ENCODE peak calls at places on chromosomes 12 and 14, in five cellular contexts. P, M, E, T and U are unnamed samples.

GRCh38 chr12:100267603-100268281 is 765 bp downstream of the SCYL2 start:
- DNase-seq in P (peak), M (peak), E (no peak), T (peak), U (no peak)

GRCh38 chr14:23154876-23155587 is 28.4 kb downstream of the SLC7A8 start:
- DNase-seq in P (no peak), M (peak), E (peak), T (peak), U (peak)

GRCh38 chr12:62194616-62195015 is 65.6 kb upstream of the USP15 start:
- DNase-seq in P (no peak), M (no peak), E (no peak), T (no peak), U (no peak)

GRCh38 chr12:88624911-88625310 is 44.6 kb upstream of the KITLG start:
- DNase-seq in P (no peak), M (no peak), E (no peak), T (peak), U (no peak)

GRCh38 chr14:75452900-75453816 is 25.3 kb downstream of the JDP2 start:
- DNase-seq in P (no peak), M (peak), E (peak), T (peak), U (peak)

GRCh38 chr12:88633312-88633711 is 53.0 kb upstream of the KITLG start:
- DNase-seq in P (no peak), M (no peak), E (no peak), T (peak), U (no peak)

GRCh38 chr14:99595034-99595433 is 9.0 kb downstream of the CCDC85C start:
- DNase-seq in P (peak), M (no peak), E (no peak), T (no peak), U (no peak)

GRCh38 chr12:3261782-3262359 is 184.7 kb downstream of the TSPAN9 start:
- DNase-seq in P (no peak), M (no peak), E (no peak), T (no peak), U (no peak)

GRCh38 chr14:92603309-92604257 is 90.0 kb downstream of the RIN3 start:
- DNase-seq in P (no peak), M (peak), E (peak), T (peak), U (no peak)

GRCh38 chr12:46380881-46381280 is 8.3 kb upstream of the SLC38A2 start:
- DNase-seq in P (no peak), M (no peak), E (no peak), T (no peak), U (no peak)

GRCh38 chr12:46384451-46385301 is 12.1 kb upstream of the SLC38A2 start:
- DNase-seq in P (no peak), M (no peak), E (no peak), T (no peak), U (no peak)

GRCh38 chr12:46382425-46382973 is 9.9 kb upstream of the SLC38A2 start:
- DNase-seq in P (no peak), M (no peak), E (no peak), T (peak), U (no peak)

GRCh38 chr12:46383654-46384450 is 11.3 kb upstream of the SLC38A2 start:
- DNase-seq in P (peak), M (peak), E (peak), T (peak), U (peak)

DNA sequence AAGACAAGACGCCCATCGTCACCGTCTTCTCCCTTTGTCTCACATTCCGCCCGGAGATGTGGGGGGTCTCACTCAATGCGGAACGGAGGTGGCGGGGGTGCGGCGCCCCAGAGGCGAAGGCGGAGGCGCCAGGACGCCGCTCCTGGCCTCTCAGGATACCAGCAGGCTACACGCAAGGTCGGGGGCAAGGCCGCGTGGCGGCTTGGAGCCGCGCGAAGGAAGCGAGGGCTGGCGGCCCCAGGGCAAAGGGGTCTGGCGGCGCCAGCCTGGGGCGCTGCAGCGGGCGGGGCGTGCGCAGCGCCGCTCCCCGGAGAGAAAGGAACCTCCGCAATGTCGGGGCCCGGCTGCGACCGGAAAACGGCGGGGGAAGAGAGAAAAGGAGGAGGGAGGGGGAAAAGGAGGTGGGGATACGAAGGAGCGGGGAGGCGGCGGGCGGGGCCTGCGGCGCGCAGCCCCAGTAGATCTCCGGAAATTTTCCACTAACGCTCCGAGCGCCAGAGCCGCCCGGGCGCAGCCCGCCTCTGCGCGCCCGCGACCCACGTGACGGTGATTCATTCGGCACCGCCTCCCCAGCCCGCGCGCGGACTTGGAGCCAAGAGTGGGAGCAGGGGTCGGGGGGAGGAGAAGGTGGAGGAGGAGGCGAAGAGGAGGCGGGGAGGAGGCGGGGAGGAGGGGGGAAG is 10.5 kb upstream of the SLC38A2 start:
- DNase-seq in P (peak), M (peak), E (peak), T (peak), U (peak)
- TF ChIP-seq CTCF in P (peak), M (no peak), E (peak), T (no peak), U (no peak)

DNA sequence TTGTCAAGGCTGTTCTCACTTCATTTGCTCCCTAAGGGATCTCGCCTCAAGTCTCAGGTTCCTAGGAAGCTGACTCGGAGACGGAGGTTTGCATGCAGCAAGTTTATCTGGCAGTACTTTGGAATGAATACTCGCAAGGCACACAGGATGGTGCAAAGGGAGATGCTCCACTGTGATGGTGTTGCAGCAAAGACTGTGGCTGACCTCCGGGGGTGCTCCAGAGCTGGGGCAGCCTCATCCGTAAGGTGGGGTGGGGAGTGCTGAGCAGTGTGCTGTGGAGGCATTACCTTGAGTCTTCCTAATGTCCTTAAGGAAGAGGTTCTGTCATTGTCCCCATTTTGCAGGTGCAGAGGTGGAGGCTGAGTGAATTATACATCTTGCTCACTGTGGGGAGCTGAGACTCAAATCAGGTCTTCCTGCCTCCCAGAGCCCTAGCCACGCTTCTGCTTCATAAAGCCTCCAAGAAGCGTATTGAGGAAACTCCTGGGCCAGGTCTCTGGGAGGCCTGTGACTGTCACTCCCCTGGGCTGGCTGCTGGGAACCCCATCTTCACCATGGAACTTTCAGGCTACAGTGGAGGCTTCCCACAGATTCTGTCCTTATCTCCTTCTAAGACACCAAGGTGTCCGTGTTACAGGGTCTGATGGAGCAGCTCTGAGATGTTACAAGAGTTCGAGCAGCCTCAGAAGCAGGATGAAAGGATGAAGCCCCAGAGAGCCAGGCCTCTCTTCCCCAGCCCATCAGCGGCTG is 39.5 kb downstream of the GALNT16 start:
- DNase-seq in P (no peak), M (no peak), E (no peak), T (no peak), U (no peak)
- TF ChIP-seq CTCF in P (no peak), M (peak), E (peak), T (peak), U (peak)

DNA sequence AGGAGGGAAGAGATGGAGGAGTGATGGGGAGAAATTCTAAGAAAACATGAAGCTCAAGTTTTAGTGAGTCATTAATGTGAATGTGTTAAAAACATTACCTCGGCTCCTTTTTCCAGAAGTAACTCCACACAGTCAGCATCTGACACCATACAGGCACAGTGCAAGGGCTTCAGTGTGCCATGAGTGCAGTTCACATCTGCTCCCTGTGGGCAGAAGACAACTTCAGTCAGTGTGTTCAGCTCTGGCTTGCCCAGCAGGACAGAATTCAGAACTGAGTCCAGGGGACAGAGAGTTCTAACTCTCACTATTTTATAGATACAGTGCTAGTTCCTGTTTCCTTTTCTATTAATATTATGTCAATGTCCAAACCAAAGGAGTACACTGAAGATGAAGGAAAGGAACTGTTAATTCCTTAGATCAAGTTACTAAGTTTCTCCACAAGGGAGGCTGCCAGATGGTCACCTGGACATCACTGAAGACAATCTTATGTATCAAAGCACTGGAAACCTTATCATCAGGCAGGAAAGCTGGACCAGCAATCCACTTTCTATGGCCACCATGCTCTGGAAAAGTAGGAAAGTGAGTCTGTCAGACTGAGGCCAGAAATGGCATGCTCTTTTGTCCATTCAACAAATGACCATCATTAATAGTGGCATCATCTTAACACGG is 6.1 kb downstream of the ASB8 start:
- DNase-seq in P (no peak), M (no peak), E (no peak), T (no peak), U (no peak)
- TF ChIP-seq CTCF in P (no peak), M (no peak), E (no peak), T (no peak), U (no peak)

GRCh38 chr14:52531481-52531880 is 20.8 kb downstream of the TXNDC16 start:
- DNase-seq in P (no peak), M (no peak), E (no peak), T (no peak), U (no peak)

GRCh38 chr14:52522033-52522432 is 30.3 kb downstream of the TXNDC16 start:
- DNase-seq in P (no peak), M (no peak), E (no peak), T (no peak), U (no peak)

DNA sequence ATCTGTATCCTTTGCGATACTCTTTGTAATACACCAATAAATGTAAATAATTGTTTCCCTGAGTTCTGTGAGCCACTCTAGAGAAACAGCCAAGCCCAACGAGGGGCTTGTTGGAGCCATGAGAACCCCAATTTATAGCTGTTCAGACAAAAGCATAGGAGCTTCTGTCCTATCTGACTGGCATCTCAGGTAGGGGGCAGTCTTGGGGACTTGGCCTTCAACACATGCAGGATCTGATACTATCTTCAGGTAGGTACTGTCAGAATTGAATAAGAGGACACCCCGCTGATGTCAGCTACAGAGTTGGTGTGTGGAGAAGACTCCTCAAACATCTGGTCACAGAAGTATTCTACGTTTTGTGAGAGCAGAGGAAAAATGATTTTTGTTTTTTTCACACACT is 25.3 kb downstream of the TXNDC16 start:
- DNase-seq in P (no peak), M (no peak), E (no peak), T (no peak), U (no peak)
- TF ChIP-seq CTCF in P (no peak), M (no peak), E (no peak), T (no peak), U (no peak)

GRCh38 chr12:56117778-56118687 is at the start of gene ZC3H10:
- DNase-seq in P (peak), M (peak), E (peak), T (peak), U (peak)
- TF ChIP-seq CTCF in P (peak), M (peak), E (peak), T (peak), U (peak)